ENCODE peak calls at places on chromosomes 4 and X, in six cellular contexts. M is CD4-positive, alpha-beta memory T cell; D is HCT116; C is neuronal stem cell; L is upper lobe of right lung; A is CD8-positive, alpha-beta memory T cell. V is an unnamed sample.

GRCh38 chrX:103446665-103447302 is 70.4 kb downstream of the BEX3 start:
- DNase-seq in M (peak; percentile 31), L (no peak), D (no peak), C (no peak), A (no peak), V (no peak)

GRCh38 chrX:21738145-21738949 is 19.6 kb downstream of the SMPX start:
- DNase-seq in L (no peak), A (no peak), C (peak; percentile 18), M (no peak), D (no peak), V (no peak)

GRCh38 chr4:67714248-67714583 is 13.3 kb upstream of the UBA6 start:
- DNase-seq in L (no peak), A (no peak), M (no peak), D (no peak), C (no peak), V (no peak)

GRCh38 chrX:106933538-106933961 is 13.3 kb downstream of the CLDN2 start:
- DNase-seq in M (no peak), A (no peak), C (no peak), L (peak; percentile 65), D (no peak), V (peak; percentile 59)

GRCh38 chrX:148552775-148553174 is 52.4 kb downstream of the AFF2 start:
- DNase-seq in D (no peak), L (no peak), C (no peak), A (no peak), M (no peak), V (no peak)

GRCh38 chrX:130024127-130024526 is 41.7 kb downstream of the BCORL1 start:
- DNase-seq in C (peak; percentile 9), A (peak; percentile 88), D (peak; percentile 23), M (peak; percentile 83), L (peak; percentile 86), V (peak; percentile 77)

GRCh38 chr4:168836482-168836881 is 173.6 kb downstream of the CBR4 start:
- DNase-seq in D (no peak), M (no peak), L (no peak), A (no peak), C (no peak), V (no peak)

GRCh38 chr4:8736083-8736825 is 135.4 kb downstream of the HMX1 start:
- DNase-seq in A (no peak), L (no peak), C (no peak), M (no peak), D (no peak), V (no peak)

GRCh38 chr4:2591189-2591588 is 54.7 kb downstream of the FAM193A start:
- DNase-seq in C (no peak), D (no peak), A (no peak), L (no peak), M (no peak), V (no peak)

GRCh38 chr4:118557298-118557851 is 127.8 kb upstream of the METTL14 start:
- DNase-seq in C (no peak), A (no peak), L (no peak), M (no peak), D (peak; percentile 18), V (no peak)

GRCh38 chrX:53262918-53263394 is 18.4 kb downstream of the IQSEC2 start:
- DNase-seq in M (no peak), L (no peak), A (no peak), D (peak; percentile 34), C (no peak), V (no peak)

GRCh38 chr4:187732524-187732923 is 263.0 kb upstream of the ZFP42 start:
- DNase-seq in D (no peak), M (no peak), A (no peak), L (no peak), C (no peak), V (no peak)

GRCh38 chr4:76430519-76431388 is 4.3 kb upstream of the SHROOM3 start:
- DNase-seq in M (peak; percentile 18), L (no peak), A (no peak), C (peak; percentile 54), D (peak; percentile 50), V (peak; percentile 61)

GRCh38 chr4:156959298-156959702 is 12.3 kb downstream of the PDGFC start:
- DNase-seq in L (no peak), M (no peak), D (no peak), A (no peak), C (no peak), V (no peak)

GRCh38 chr4:151629097-151629783 is 131.6 kb downstream of the GATB start:
- DNase-seq in D (no peak), M (no peak), L (no peak), C (no peak), A (no peak), V (no peak)

GRCh38 chrX:46326161-46326560 is 219.1 kb downstream of the ZNF674 start:
- DNase-seq in M (no peak), A (no peak), C (no peak), D (no peak), L (no peak), V (no peak)

GRCh38 chr4:140071043-140071442 is 82.9 kb downstream of the MAML3 start:
- DNase-seq in A (no peak), D (no peak), M (no peak), L (no peak), C (no peak), V (no peak)
- H3K4me3 ChIP-seq in A (peak overlapping the region; percentile 8), D (no peak overlapping the region), M (no peak overlapping the region), L (no peak overlapping the region), C (no peak overlapping the region), V (no peak overlapping the region)

GRCh38 chr4:6886886-6887285 is 22.7 kb upstream of the TBC1D14 start:
- DNase-seq in M (no peak), C (no peak), D (no peak), A (no peak), L (no peak), V (no peak)

GRCh38 chr4:6887591-6888371 is 21.8 kb upstream of the TBC1D14 start:
- DNase-seq in A (no peak), M (no peak), D (no peak), C (no peak), L (peak; percentile 64), V (no peak)

GRCh38 chr4:6889736-6890324 is 19.8 kb upstream of the TBC1D14 start:
- DNase-seq in D (no peak), A (no peak), L (peak; percentile 62), M (no peak), C (no peak), V (no peak)

GRCh38 chr4:6889101-6889735 is 20.4 kb upstream of the TBC1D14 start:
- DNase-seq in A (no peak), M (no peak), C (no peak), D (no peak), L (peak; percentile 58), V (no peak)

DNA sequence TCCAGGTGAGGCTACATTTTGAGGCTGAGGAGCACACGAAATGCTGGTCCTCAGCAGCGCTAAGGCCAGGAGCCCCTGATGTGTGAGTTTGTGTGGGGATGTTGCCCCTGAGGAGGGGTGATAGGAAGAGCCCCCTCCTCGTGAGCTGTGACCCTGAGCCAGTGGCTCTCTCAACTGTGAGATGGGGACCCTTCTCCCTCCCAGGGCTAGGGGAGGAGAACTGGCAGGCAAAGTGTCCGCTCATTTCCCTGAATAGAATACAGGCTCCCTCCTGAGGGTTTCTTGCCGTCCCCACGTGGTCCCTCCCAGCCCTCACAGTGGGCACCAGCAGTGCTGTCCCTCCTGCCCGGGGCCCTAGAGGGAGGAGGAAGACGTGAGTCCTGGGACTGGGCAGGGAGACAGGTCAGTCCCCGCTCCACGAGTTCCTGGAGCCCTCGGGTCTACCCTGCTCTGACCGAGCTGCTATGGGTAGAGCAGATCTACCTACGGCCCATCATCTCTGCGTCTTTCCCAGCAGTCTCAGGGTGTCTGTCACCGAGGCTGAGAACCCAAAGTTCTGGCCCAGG is 21.0 kb upstream of the TBC1D14 start:
- DNase-seq in D (no peak), C (no peak), A (no peak), L (no peak), M (no peak), V (no peak)
- H3K4me1 ChIP-seq in D (no peaks in the 10 kb centered on the region), C (peaks cover 13% of the 10 kb centered on the region), A (peaks cover 17% of the 10 kb centered on the region), L (peaks cover 28% of the 10 kb centered on the region), M (peaks cover 20% of the 10 kb centered on the region), V (peaks cover 12% of the 10 kb centered on the region)

DNA sequence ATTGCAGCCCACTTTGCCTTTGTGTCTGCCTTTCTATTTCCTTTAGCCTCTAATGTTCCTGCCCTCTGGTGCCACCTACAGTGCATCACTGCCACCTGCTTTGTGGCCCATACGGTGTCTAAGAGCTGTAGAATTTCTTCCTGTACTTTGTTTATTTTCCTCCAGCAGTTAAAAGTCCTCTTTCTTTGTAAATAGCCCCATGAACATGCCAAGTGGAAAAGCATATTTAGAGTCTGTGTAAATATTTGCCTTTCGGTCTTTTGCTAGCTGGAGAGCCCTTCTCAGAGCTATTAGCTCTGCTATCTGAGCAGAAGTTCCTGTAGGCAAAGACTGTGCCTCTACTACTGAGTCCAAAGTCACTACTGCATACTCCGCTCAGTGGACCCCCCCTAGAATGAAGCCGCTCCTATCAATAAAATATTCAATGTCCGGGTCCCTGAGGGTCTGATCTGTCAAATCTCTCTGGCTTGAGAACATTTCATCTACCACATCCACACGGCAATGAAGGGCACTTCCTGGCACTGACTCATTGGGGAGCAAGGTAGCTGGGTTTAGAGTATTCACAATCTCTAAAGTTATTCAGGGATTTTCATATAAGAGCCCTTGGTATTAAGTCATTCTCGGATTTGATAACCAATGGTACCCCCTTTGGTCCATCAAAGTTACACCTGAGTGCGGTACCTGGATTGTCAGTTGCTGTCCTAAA is 36.3 kb downstream of the SULT1E1 start:
- DNase-seq in D (peak; percentile 18), A (peak; percentile 54), M (peak; percentile 44), C (no peak), L (peak; percentile 76), V (peak; percentile 80)
- H3K27ac ChIP-seq in D (no peak overlapping the region), A (no peak overlapping the region), M (no peak overlapping the region), C (no peak overlapping the region), L (no peak overlapping the region), V (peak overlapping the region; percentile 14)

DNA sequence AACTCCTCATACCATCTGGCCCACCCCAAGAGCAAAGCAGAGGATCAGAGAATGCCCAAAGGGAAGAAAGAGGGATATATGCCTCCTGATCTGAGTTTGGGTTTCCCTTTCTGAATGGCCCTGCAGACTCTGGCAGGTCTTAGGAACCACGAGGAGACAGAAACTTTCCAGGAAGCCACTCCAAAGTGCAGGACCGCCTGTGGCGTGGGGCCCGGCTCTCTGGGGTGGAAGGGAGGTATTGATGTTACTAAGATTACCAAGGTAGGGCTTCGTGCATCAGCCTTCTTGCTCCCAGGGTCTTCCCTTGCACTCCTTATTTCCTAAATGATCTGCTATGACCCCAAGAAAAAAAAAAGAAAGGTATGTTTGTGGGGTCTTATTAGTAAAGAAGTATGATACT is 41.9 kb upstream of the SPRY1 start:
- DNase-seq in A (no peak), M (no peak), D (no peak), C (no peak), L (no peak), V (no peak)
- H3K4me3 ChIP-seq in A (no peak overlapping the region), M (no peak overlapping the region), D (no peak overlapping the region), C (no peak overlapping the region), L (no peak overlapping the region), V (no peak overlapping the region)

DNA sequence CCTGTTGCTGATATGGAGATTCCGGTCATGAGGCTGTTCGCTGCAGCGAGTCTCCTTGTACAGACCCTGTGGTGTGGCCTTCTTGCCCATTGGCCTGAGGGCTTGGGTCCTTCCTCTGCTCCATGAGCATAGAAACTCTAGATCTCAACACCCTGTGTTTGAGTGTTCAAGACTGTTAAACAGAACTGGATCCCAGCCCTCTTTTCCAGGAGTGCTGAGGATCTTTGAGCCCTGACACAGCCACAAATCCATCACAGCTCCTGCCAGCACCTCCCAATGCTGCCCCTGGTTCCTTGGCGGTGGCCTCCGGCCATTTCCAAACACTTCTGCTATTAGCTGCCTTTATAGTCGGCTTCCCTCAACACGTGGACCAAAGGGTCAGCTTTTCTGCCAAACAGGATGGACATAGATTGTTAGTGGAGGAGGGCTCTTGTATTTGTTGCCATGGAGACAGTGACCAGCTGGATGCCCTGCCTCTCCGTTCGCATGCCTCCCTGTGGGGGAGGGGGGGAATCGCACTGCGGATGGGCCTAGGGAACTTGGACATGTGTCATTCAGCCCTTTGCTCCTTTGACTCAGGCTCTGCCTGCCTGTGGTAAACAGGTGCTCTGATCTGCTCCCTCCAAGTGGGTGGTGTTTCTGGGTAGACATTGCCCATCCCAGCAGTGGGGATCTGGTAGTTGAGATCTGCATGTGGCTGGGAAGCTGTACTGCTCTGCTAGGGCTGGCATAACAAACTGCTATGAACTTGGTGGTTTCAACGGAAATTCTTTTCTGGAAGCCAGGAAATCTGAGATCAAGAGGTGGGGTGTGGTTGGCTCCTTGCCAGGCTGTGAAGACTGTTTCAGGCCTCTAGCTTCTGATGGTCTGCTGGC is 6.9 kb upstream of the WDR1 start:
- DNase-seq in D (no peak), A (no peak), C (no peak), L (no peak), M (no peak), V (peak; percentile 92)
- H3K4me1 ChIP-seq in D (peaks cover 3% of the 10 kb centered on the region), A (peaks cover 58% of the 10 kb centered on the region), C (peaks cover 10% of the 10 kb centered on the region), L (peaks cover 20% of the 10 kb centered on the region), M (peaks cover 23% of the 10 kb centered on the region), V (peaks cover 15% of the 10 kb centered on the region)